ENCODE peak calls at places on chromosome 12, in five cellular contexts. F is cardiac fibroblast, C is stomach, O is EH, G is DMS79 treated with DMSO at 0.1 percent for 48 hours. R is an unnamed sample.

GRCh38 chr12:120247621-120248030 is 17.9 kb downstream of the PXN start:
- DNase-seq in C (no peak), F (peak; percentile 73), G (no peak), O (peak; percentile 88), R (no peak)

GRCh38 chr12:46433829-46434228 is 61.3 kb upstream of the SLC38A2 start:
- DNase-seq in O (no peak), C (no peak), F (no peak), G (no peak), R (no peak)

GRCh38 chr12:81252228-81252627 is 174.3 kb downstream of the ACSS3 start:
- DNase-seq in C (no peak), O (no peak), G (no peak), F (no peak), R (no peak)

GRCh38 chr12:16189849-16190248 is 87.6 kb downstream of the SLC15A5 start:
- DNase-seq in O (no peak), C (no peak), F (peak; percentile 60), G (no peak), R (peak; percentile 4)

GRCh38 chr12:26037615-26038180 is 79.2 kb downstream of the RASSF8 start:
- DNase-seq in F (no peak), G (no peak), O (no peak), C (no peak), R (no peak)

GRCh38 chr12:87428701-87429277 is 600.4 kb downstream of the C12orf50 start:
- DNase-seq in F (peak; percentile 45), O (no peak), G (no peak), C (no peak), R (no peak)

GRCh38 chr12:47247418-47247817 is 167.7 kb upstream of the AMIGO2 start:
- DNase-seq in O (no peak), F (no peak), G (no peak), C (peak; percentile 83), R (no peak)

GRCh38 chr12:57756406-57757341 is 1.8 kb downstream of the MARCHF9 start:
- DNase-seq in O (no peak), F (no peak), G (peak; percentile 10), C (peak; percentile 59), R (no peak)

GRCh38 chr12:94134226-94134795 is 14.1 kb upstream of the PLXNC1 start:
- DNase-seq in C (no peak), F (peak; percentile 81), O (peak; percentile 68), G (peak; percentile 53), R (peak; percentile 59)

GRCh38 chr12:124588018-124588634 is 20.7 kb upstream of the NCOR2 start:
- DNase-seq in O (no peak), G (no peak), C (no peak), F (no peak), R (no peak)

GRCh38 chr12:95848575-95849388 is 10.0 kb upstream of the SNRPF start:
- DNase-seq in O (peak; percentile 56), C (peak; percentile 55), F (peak; percentile 57), G (peak; percentile 13), R (peak; percentile 26)

GRCh38 chr12:114420553-114420952 is 14.6 kb upstream of the TBX5 start:
- DNase-seq in C (no peak), G (no peak), F (no peak), O (no peak), R (no peak)

GRCh38 chr12:30134229-30134628 is 350.5 kb upstream of the TMTC1 start:
- DNase-seq in C (no peak), F (peak; percentile 11), O (no peak), G (no peak), R (no peak)

GRCh38 chr12:42326466-42327226 is 679 bp downstream of the PPHLN1 start:
- DNase-seq in F (peak; percentile 34), C (no peak), G (peak; percentile 41), O (peak; percentile 44), R (peak; percentile 36)

GRCh38 chr12:103560604-103561101 is 26.4 kb upstream of the STAB2 start:
- DNase-seq in G (no peak), O (peak; percentile 99), C (no peak), F (peak; percentile 98), R (no peak)

GRCh38 chr12:98671459-98671858 is 26.4 kb downstream of the APAF1 start:
- DNase-seq in F (no peak), C (no peak), O (no peak), G (no peak), R (no peak)

GRCh38 chr12:25326326-25326725 is 75.6 kb upstream of the KRAS start:
- DNase-seq in C (no peak), F (no peak), O (no peak), G (no peak), R (no peak)

GRCh38 chr12:1583421-1584078 is 10.8 kb downstream of the FBXL14 start:
- DNase-seq in F (peak; percentile 95), G (peak; percentile 79), C (peak; percentile 68), O (peak; percentile 89), R (peak; percentile 76)

GRCh38 chr12:20339060-20339459 is 29.3 kb upstream of the PDE3A start:
- DNase-seq in O (peak; percentile 82), G (no peak), C (no peak), F (no peak), R (no peak)

GRCh38 chr12:50634379-50634778 is 129.5 kb upstream of the ATF1 start:
- DNase-seq in G (no peak), O (no peak), C (no peak), F (no peak), R (no peak)

GRCh38 chr12:14567311-14568195 is at the start of gene PLBD1:
- DNase-seq in O (peak; percentile 16), C (peak; percentile 77), F (peak; percentile 30), G (peak; percentile 47), R (peak; percentile 51)

GRCh38 chr12:27873010-27873409 is 93.0 kb upstream of the MANSC4 start:
- DNase-seq in G (no peak), C (no peak), O (no peak), F (no peak), R (no peak)

GRCh38 chr12:115507951-115508722 is 769.4 kb downstream of the MED13L start:
- DNase-seq in G (no peak), F (no peak), C (no peak), O (no peak), R (no peak)

R was measured in NCI-H1105.